ENCODE peak calls at places on chromosomes 3 and 15, in eight cellular contexts. One of them, this sample, is unnamed.

GRCh38 chr3:99753268-99753975 is 64.2 kb upstream of the CMSS1 start:
- DNase-seq in fibroblast of pulmonary artery: peak; percentile 93
- DNase-seq in KBM-7: peak; percentile 35
- DNase-seq in CD4-positive, CD25-positive, alpha-beta regulatory T cell: peak; percentile 47
- DNase-seq in midbrain: peak; percentile 56
- DNase-seq in activated T-cell treated with anti-CD3 and anti-CD28 coated beads for 24 hours: no peak
- DNase-seq in AG09319: peak; percentile 56
- DNase-seq in NCI-H1105: peak; percentile 34
- DNase-seq in this sample: peak; percentile 16

GRCh38 chr3:25235033-25235432 is 193.0 kb upstream of the RARB start:
- DNase-seq in activated T-cell treated with anti-CD3 and anti-CD28 coated beads for 24 hours: no peak
- DNase-seq in CD4-positive, CD25-positive, alpha-beta regulatory T cell: no peak
- DNase-seq in midbrain: no peak
- DNase-seq in KBM-7: no peak
- DNase-seq in NCI-H1105: no peak
- DNase-seq in fibroblast of pulmonary artery: no peak
- DNase-seq in AG09319: no peak
- DNase-seq in this sample: no peak

GRCh38 chr3:35908366-35909232 is 269.3 kb downstream of the ARPP21 start:
- DNase-seq in midbrain: peak; percentile 86
- DNase-seq in activated T-cell treated with anti-CD3 and anti-CD28 coated beads for 24 hours: peak; percentile 15
- DNase-seq in NCI-H1105: peak; percentile 16
- DNase-seq in KBM-7: peak; percentile 76
- DNase-seq in CD4-positive, CD25-positive, alpha-beta regulatory T cell: peak; percentile 58
- DNase-seq in AG09319: peak; percentile 22
- DNase-seq in fibroblast of pulmonary artery: peak; percentile 90
- DNase-seq in this sample: peak; percentile 85

GRCh38 chr3:49553320-49553689 is 972 bp upstream of the BSN start:
- DNase-seq in midbrain: no peak
- DNase-seq in activated T-cell treated with anti-CD3 and anti-CD28 coated beads for 24 hours: no peak
- DNase-seq in CD4-positive, CD25-positive, alpha-beta regulatory T cell: no peak
- DNase-seq in AG09319: no peak
- DNase-seq in KBM-7: no peak
- DNase-seq in NCI-H1105: no peak
- DNase-seq in fibroblast of pulmonary artery: peak; percentile 57
- DNase-seq in this sample: no peak

GRCh38 chr3:125055165-125055912 is 458 bp downstream of the HEG1 start:
- DNase-seq in midbrain: no peak
- DNase-seq in AG09319: no peak
- DNase-seq in activated T-cell treated with anti-CD3 and anti-CD28 coated beads for 24 hours: no peak
- DNase-seq in KBM-7: no peak
- DNase-seq in fibroblast of pulmonary artery: no peak
- DNase-seq in NCI-H1105: peak; percentile 68
- DNase-seq in CD4-positive, CD25-positive, alpha-beta regulatory T cell: no peak
- DNase-seq in this sample: peak; percentile 33

GRCh38 chr15:97502038-97502437 is 458.5 kb upstream of the ARRDC4 start:
- DNase-seq in CD4-positive, CD25-positive, alpha-beta regulatory T cell: no peak
- DNase-seq in AG09319: no peak
- DNase-seq in KBM-7: no peak
- DNase-seq in fibroblast of pulmonary artery: peak; percentile 66
- DNase-seq in midbrain: no peak
- DNase-seq in activated T-cell treated with anti-CD3 and anti-CD28 coated beads for 24 hours: no peak
- DNase-seq in NCI-H1105: no peak
- DNase-seq in this sample: no peak

GRCh38 chr3:71931930-71932329 is 147.0 kb upstream of the PROK2 start:
- DNase-seq in midbrain: no peak
- DNase-seq in activated T-cell treated with anti-CD3 and anti-CD28 coated beads for 24 hours: no peak
- DNase-seq in CD4-positive, CD25-positive, alpha-beta regulatory T cell: no peak
- DNase-seq in NCI-H1105: no peak
- DNase-seq in AG09319: no peak
- DNase-seq in KBM-7: no peak
- DNase-seq in fibroblast of pulmonary artery: no peak
- DNase-seq in this sample: no peak

GRCh38 chr3:127141921-127142730 is 50.8 kb upstream of the PRR23E start:
- DNase-seq in KBM-7: no peak
- DNase-seq in activated T-cell treated with anti-CD3 and anti-CD28 coated beads for 24 hours: no peak
- DNase-seq in midbrain: no peak
- DNase-seq in CD4-positive, CD25-positive, alpha-beta regulatory T cell: no peak
- DNase-seq in AG09319: no peak
- DNase-seq in fibroblast of pulmonary artery: no peak
- DNase-seq in NCI-H1105: peak; percentile 98
- DNase-seq in this sample: no peak

GRCh38 chr3:99875925-99876781 is 58.5 kb downstream of the CMSS1 start:
- DNase-seq in KBM-7: peak; percentile 77
- DNase-seq in midbrain: peak; percentile 80
- DNase-seq in fibroblast of pulmonary artery: peak; percentile 83
- DNase-seq in activated T-cell treated with anti-CD3 and anti-CD28 coated beads for 24 hours: peak; percentile 43
- DNase-seq in CD4-positive, CD25-positive, alpha-beta regulatory T cell: peak; percentile 77
- DNase-seq in NCI-H1105: peak; percentile 63
- DNase-seq in AG09319: no peak
- DNase-seq in this sample: peak; percentile 76

GRCh38 chr15:82951472-82952155 is 906 bp downstream of the HOMER2 start:
- DNase-seq in activated T-cell treated with anti-CD3 and anti-CD28 coated beads for 24 hours: no peak
- DNase-seq in midbrain: no peak
- DNase-seq in CD4-positive, CD25-positive, alpha-beta regulatory T cell: peak; percentile 5
- DNase-seq in AG09319: no peak
- DNase-seq in fibroblast of pulmonary artery: no peak
- DNase-seq in KBM-7: peak; percentile 61
- DNase-seq in NCI-H1105: no peak
- DNase-seq in this sample: no peak

GRCh38 chr15:65376767-65377104 is 1.1 kb downstream of the IGDCC3 start:
- DNase-seq in AG09319: no peak
- DNase-seq in NCI-H1105: peak; percentile 15
- DNase-seq in fibroblast of pulmonary artery: no peak
- DNase-seq in KBM-7: peak; percentile 61
- DNase-seq in CD4-positive, CD25-positive, alpha-beta regulatory T cell: peak; percentile 16
- DNase-seq in activated T-cell treated with anti-CD3 and anti-CD28 coated beads for 24 hours: no peak
- DNase-seq in midbrain: no peak
- DNase-seq in this sample: no peak

GRCh38 chr3:136856665-136857064 is 5.3 kb upstream of the NCK1 start:
- DNase-seq in CD4-positive, CD25-positive, alpha-beta regulatory T cell: no peak
- DNase-seq in fibroblast of pulmonary artery: no peak
- DNase-seq in activated T-cell treated with anti-CD3 and anti-CD28 coated beads for 24 hours: no peak
- DNase-seq in NCI-H1105: no peak
- DNase-seq in midbrain: no peak
- DNase-seq in KBM-7: peak; percentile 62
- DNase-seq in AG09319: no peak
- DNase-seq in this sample: no peak

GRCh38 chr15:77749236-77749997 is 116.7 kb upstream of the LINGO1 start:
- DNase-seq in CD4-positive, CD25-positive, alpha-beta regulatory T cell: no peak
- DNase-seq in activated T-cell treated with anti-CD3 and anti-CD28 coated beads for 24 hours: no peak
- DNase-seq in NCI-H1105: no peak
- DNase-seq in fibroblast of pulmonary artery: no peak
- DNase-seq in midbrain: no peak
- DNase-seq in AG09319: no peak
- DNase-seq in KBM-7: no peak
- DNase-seq in this sample: no peak

GRCh38 chr15:90047956-90048575 is 46.9 kb downstream of the ZNF710 start:
- DNase-seq in NCI-H1105: no peak
- DNase-seq in KBM-7: no peak
- DNase-seq in midbrain: no peak
- DNase-seq in activated T-cell treated with anti-CD3 and anti-CD28 coated beads for 24 hours: no peak
- DNase-seq in AG09319: no peak
- DNase-seq in fibroblast of pulmonary artery: no peak
- DNase-seq in CD4-positive, CD25-positive, alpha-beta regulatory T cell: no peak
- DNase-seq in this sample: peak; percentile 93

GRCh38 chr15:46111730-46112129 is 476.9 kb downstream of the SQOR start:
- DNase-seq in AG09319: no peak
- DNase-seq in fibroblast of pulmonary artery: no peak
- DNase-seq in NCI-H1105: no peak
- DNase-seq in activated T-cell treated with anti-CD3 and anti-CD28 coated beads for 24 hours: no peak
- DNase-seq in midbrain: no peak
- DNase-seq in CD4-positive, CD25-positive, alpha-beta regulatory T cell: no peak
- DNase-seq in KBM-7: no peak
- DNase-seq in this sample: no peak

GRCh38 chr3:189192725-189193124 is 21.0 kb downstream of the TPRG1 start:
- DNase-seq in midbrain: no peak
- DNase-seq in fibroblast of pulmonary artery: no peak
- DNase-seq in NCI-H1105: no peak
- DNase-seq in KBM-7: no peak
- DNase-seq in AG09319: no peak
- DNase-seq in CD4-positive, CD25-positive, alpha-beta regulatory T cell: no peak
- DNase-seq in activated T-cell treated with anti-CD3 and anti-CD28 coated beads for 24 hours: no peak
- DNase-seq in this sample: no peak

GRCh38 chr3:176739169-176739568 is 458.1 kb downstream of the TBL1XR1 start:
- DNase-seq in NCI-H1105: no peak
- DNase-seq in KBM-7: no peak
- DNase-seq in fibroblast of pulmonary artery: no peak
- DNase-seq in AG09319: no peak
- DNase-seq in midbrain: no peak
- DNase-seq in activated T-cell treated with anti-CD3 and anti-CD28 coated beads for 24 hours: no peak
- DNase-seq in CD4-positive, CD25-positive, alpha-beta regulatory T cell: no peak
- DNase-seq in this sample: no peak

GRCh38 chr3:72529084-72529483 is 319.2 kb downstream of the SHQ1 start:
- DNase-seq in activated T-cell treated with anti-CD3 and anti-CD28 coated beads for 24 hours: no peak
- DNase-seq in AG09319: no peak
- DNase-seq in fibroblast of pulmonary artery: no peak
- DNase-seq in KBM-7: no peak
- DNase-seq in NCI-H1105: no peak
- DNase-seq in midbrain: no peak
- DNase-seq in CD4-positive, CD25-positive, alpha-beta regulatory T cell: no peak
- DNase-seq in this sample: no peak

GRCh38 chr3:114155370-114155821 is 23.5 kb downstream of the DRD3 start:
- DNase-seq in CD4-positive, CD25-positive, alpha-beta regulatory T cell: peak; percentile 62
- DNase-seq in AG09319: no peak
- DNase-seq in fibroblast of pulmonary artery: peak; percentile 56
- DNase-seq in activated T-cell treated with anti-CD3 and anti-CD28 coated beads for 24 hours: no peak
- DNase-seq in NCI-H1105: peak; percentile 20
- DNase-seq in midbrain: no peak
- DNase-seq in KBM-7: peak; percentile 36
- DNase-seq in this sample: peak; percentile 15

GRCh38 chr3:52053307-52054304 is 2.8 kb downstream of the DUSP7 start:
- DNase-seq in AG09319: no peak
- DNase-seq in CD4-positive, CD25-positive, alpha-beta regulatory T cell: peak; percentile 67
- DNase-seq in NCI-H1105: no peak
- DNase-seq in KBM-7: peak; percentile 52
- DNase-seq in fibroblast of pulmonary artery: peak; percentile 54
- DNase-seq in midbrain: peak; percentile 42
- DNase-seq in activated T-cell treated with anti-CD3 and anti-CD28 coated beads for 24 hours: peak; percentile 22
- DNase-seq in this sample: no peak

GRCh38 chr3:38560996-38561717 is 65.0 kb downstream of the EXOG start:
- DNase-seq in KBM-7: no peak
- DNase-seq in AG09319: no peak
- DNase-seq in CD4-positive, CD25-positive, alpha-beta regulatory T cell: no peak
- DNase-seq in fibroblast of pulmonary artery: no peak
- DNase-seq in NCI-H1105: no peak
- DNase-seq in activated T-cell treated with anti-CD3 and anti-CD28 coated beads for 24 hours: no peak
- DNase-seq in midbrain: no peak
- DNase-seq in this sample: no peak

GRCh38 chr15:36595625-36596024 is 16.2 kb downstream of the CDIN1 start:
- DNase-seq in CD4-positive, CD25-positive, alpha-beta regulatory T cell: no peak
- DNase-seq in midbrain: no peak
- DNase-seq in KBM-7: no peak
- DNase-seq in fibroblast of pulmonary artery: no peak
- DNase-seq in NCI-H1105: no peak
- DNase-seq in AG09319: no peak
- DNase-seq in activated T-cell treated with anti-CD3 and anti-CD28 coated beads for 24 hours: no peak
- DNase-seq in this sample: no peak

GRCh38 chr3:111917300-111917699 is 58.2 kb downstream of the PHLDB2 start:
- DNase-seq in midbrain: no peak
- DNase-seq in fibroblast of pulmonary artery: peak; percentile 59
- DNase-seq in NCI-H1105: no peak
- DNase-seq in CD4-positive, CD25-positive, alpha-beta regulatory T cell: no peak
- DNase-seq in KBM-7: no peak
- DNase-seq in AG09319: no peak
- DNase-seq in activated T-cell treated with anti-CD3 and anti-CD28 coated beads for 24 hours: no peak
- DNase-seq in this sample: no peak

GRCh38 chr3:130963878-130964277 is 62.7 kb downstream of the ASTE1 start:
- DNase-seq in AG09319: peak; percentile 69
- DNase-seq in midbrain: peak; percentile 29
- DNase-seq in fibroblast of pulmonary artery: peak; percentile 99
- DNase-seq in KBM-7: no peak
- DNase-seq in NCI-H1105: no peak
- DNase-seq in activated T-cell treated with anti-CD3 and anti-CD28 coated beads for 24 hours: no peak
- DNase-seq in CD4-positive, CD25-positive, alpha-beta regulatory T cell: no peak
- DNase-seq in this sample: no peak

GRCh38 chr15:32870240-32871033 is 152.6 kb downstream of the GREM1 start:
- DNase-seq in AG09319: peak; percentile 97
- DNase-seq in CD4-positive, CD25-positive, alpha-beta regulatory T cell: no peak
- DNase-seq in NCI-H1105: no peak
- DNase-seq in midbrain: no peak
- DNase-seq in activated T-cell treated with anti-CD3 and anti-CD28 coated beads for 24 hours: no peak
- DNase-seq in KBM-7: no peak
- DNase-seq in fibroblast of pulmonary artery: peak; percentile 92
- DNase-seq in this sample: no peak

GRCh38 chr3:101182734-101183133 is 137.6 kb downstream of the IMPG2 start:
- DNase-seq in KBM-7: no peak
- DNase-seq in CD4-positive, CD25-positive, alpha-beta regulatory T cell: no peak
- DNase-seq in midbrain: no peak
- DNase-seq in activated T-cell treated with anti-CD3 and anti-CD28 coated beads for 24 hours: no peak
- DNase-seq in NCI-H1105: no peak
- DNase-seq in fibroblast of pulmonary artery: peak; percentile 78
- DNase-seq in AG09319: no peak
- DNase-seq in this sample: no peak

GRCh38 chr15:36356511-36356910 is 222.9 kb upstream of the CDIN1 start:
- DNase-seq in activated T-cell treated with anti-CD3 and anti-CD28 coated beads for 24 hours: no peak
- DNase-seq in fibroblast of pulmonary artery: no peak
- DNase-seq in KBM-7: no peak
- DNase-seq in NCI-H1105: no peak
- DNase-seq in AG09319: no peak
- DNase-seq in midbrain: no peak
- DNase-seq in CD4-positive, CD25-positive, alpha-beta regulatory T cell: no peak
- DNase-seq in this sample: no peak

GRCh38 chr3:66567066-66567465 is 66.2 kb upstream of the LRIG1 start:
- DNase-seq in CD4-positive, CD25-positive, alpha-beta regulatory T cell: no peak
- DNase-seq in activated T-cell treated with anti-CD3 and anti-CD28 coated beads for 24 hours: no peak
- DNase-seq in KBM-7: no peak
- DNase-seq in AG09319: no peak
- DNase-seq in NCI-H1105: no peak
- DNase-seq in fibroblast of pulmonary artery: peak; percentile 19
- DNase-seq in midbrain: no peak
- DNase-seq in this sample: no peak

GRCh38 chr3:14796403-14797077 is 22.2 kb upstream of the FGD5 start:
- DNase-seq in midbrain: no peak
- DNase-seq in CD4-positive, CD25-positive, alpha-beta regulatory T cell: no peak
- DNase-seq in fibroblast of pulmonary artery: no peak
- DNase-seq in NCI-H1105: no peak
- DNase-seq in KBM-7: no peak
- DNase-seq in activated T-cell treated with anti-CD3 and anti-CD28 coated beads for 24 hours: no peak
- DNase-seq in AG09319: no peak
- DNase-seq in this sample: no peak